ENCODE peak calls at places on chromosome 11, in ten cellular contexts. One of them, this sample, is unnamed.

GRCh38 chr11:17716807-17717206 is 2.6 kb upstream of the MYOD1 start:
- DNase-seq in Caki2: no peak
- DNase-seq in NCI-H1417: no peak
- DNase-seq in activated CD4-positive, alpha-beta T cell treated with anti-CD3 and anti-CD28 coated beads, Interleukin-2, amount 50 U/mL, for 48 hours: no peak
- DNase-seq in coronary artery: no peak
- DNase-seq in osteocyte: no peak
- DNase-seq in CD8-positive, alpha-beta memory T cell: no peak
- DNase-seq in SW 1271: no peak
- DNase-seq in cardiac muscle cell: no peak
- DNase-seq in naive thymus-derived CD8-positive, alpha-beta T cell: no peak
- DNase-seq in this sample: no peak

GRCh38 chr11:57491371-57492061 is 24.0 kb downstream of the SLC43A1 start:
- DNase-seq in naive thymus-derived CD8-positive, alpha-beta T cell: peak; percentile 41
- DNase-seq in activated CD4-positive, alpha-beta T cell treated with anti-CD3 and anti-CD28 coated beads, Interleukin-2, amount 50 U/mL, for 48 hours: peak; percentile 72
- DNase-seq in CD8-positive, alpha-beta memory T cell: peak; percentile 32
- DNase-seq in coronary artery: no peak
- DNase-seq in Caki2: no peak
- DNase-seq in SW 1271: no peak
- DNase-seq in osteocyte: no peak
- DNase-seq in cardiac muscle cell: peak; percentile 46
- DNase-seq in NCI-H1417: peak; percentile 9
- DNase-seq in this sample: no peak

GRCh38 chr11:15941206-15941770 is 415.1 kb downstream of the SOX6 start:
- DNase-seq in osteocyte: peak; percentile 83
- DNase-seq in coronary artery: peak; percentile 69
- DNase-seq in activated CD4-positive, alpha-beta T cell treated with anti-CD3 and anti-CD28 coated beads, Interleukin-2, amount 50 U/mL, for 48 hours: peak; percentile 28
- DNase-seq in CD8-positive, alpha-beta memory T cell: no peak
- DNase-seq in naive thymus-derived CD8-positive, alpha-beta T cell: no peak
- DNase-seq in Caki2: no peak
- DNase-seq in SW 1271: no peak
- DNase-seq in cardiac muscle cell: peak; percentile 66
- DNase-seq in NCI-H1417: no peak
- DNase-seq in this sample: no peak

GRCh38 chr11:46669606-46670243 is 30.7 kb downstream of the ARHGAP1 start:
- DNase-seq in naive thymus-derived CD8-positive, alpha-beta T cell: no peak
- DNase-seq in coronary artery: no peak
- DNase-seq in osteocyte: no peak
- DNase-seq in SW 1271: no peak
- DNase-seq in NCI-H1417: no peak
- DNase-seq in Caki2: no peak
- DNase-seq in activated CD4-positive, alpha-beta T cell treated with anti-CD3 and anti-CD28 coated beads, Interleukin-2, amount 50 U/mL, for 48 hours: no peak
- DNase-seq in CD8-positive, alpha-beta memory T cell: no peak
- DNase-seq in cardiac muscle cell: no peak
- DNase-seq in this sample: no peak

GRCh38 chr11:1454576-1454975 is 32.0 kb downstream of the MOB2 start:
- DNase-seq in SW 1271: no peak
- DNase-seq in NCI-H1417: no peak
- DNase-seq in CD8-positive, alpha-beta memory T cell: no peak
- DNase-seq in Caki2: no peak
- DNase-seq in osteocyte: no peak
- DNase-seq in coronary artery: no peak
- DNase-seq in naive thymus-derived CD8-positive, alpha-beta T cell: no peak
- DNase-seq in activated CD4-positive, alpha-beta T cell treated with anti-CD3 and anti-CD28 coated beads, Interleukin-2, amount 50 U/mL, for 48 hours: no peak
- DNase-seq in cardiac muscle cell: no peak
- DNase-seq in this sample: no peak

GRCh38 chr11:116199182-116199581 is 573.6 kb downstream of the BUD13 start:
- DNase-seq in NCI-H1417: peak; percentile 88
- DNase-seq in SW 1271: no peak
- DNase-seq in cardiac muscle cell: no peak
- DNase-seq in coronary artery: no peak
- DNase-seq in naive thymus-derived CD8-positive, alpha-beta T cell: no peak
- DNase-seq in Caki2: no peak
- DNase-seq in activated CD4-positive, alpha-beta T cell treated with anti-CD3 and anti-CD28 coated beads, Interleukin-2, amount 50 U/mL, for 48 hours: no peak
- DNase-seq in CD8-positive, alpha-beta memory T cell: no peak
- DNase-seq in osteocyte: no peak
- DNase-seq in this sample: no peak

GRCh38 chr11:73493838-73494598 is 103.9 kb downstream of the FAM168A start:
- DNase-seq in activated CD4-positive, alpha-beta T cell treated with anti-CD3 and anti-CD28 coated beads, Interleukin-2, amount 50 U/mL, for 48 hours: no peak
- DNase-seq in naive thymus-derived CD8-positive, alpha-beta T cell: no peak
- DNase-seq in cardiac muscle cell: peak; percentile 73
- DNase-seq in CD8-positive, alpha-beta memory T cell: no peak
- DNase-seq in SW 1271: peak; percentile 34
- DNase-seq in NCI-H1417: no peak
- DNase-seq in osteocyte: no peak
- DNase-seq in Caki2: peak; percentile 19
- DNase-seq in coronary artery: no peak
- DNase-seq in this sample: no peak

GRCh38 chr11:27100534-27100933 is 59.9 kb downstream of the BBOX1 start:
- DNase-seq in activated CD4-positive, alpha-beta T cell treated with anti-CD3 and anti-CD28 coated beads, Interleukin-2, amount 50 U/mL, for 48 hours: no peak
- DNase-seq in naive thymus-derived CD8-positive, alpha-beta T cell: no peak
- DNase-seq in SW 1271: no peak
- DNase-seq in NCI-H1417: peak; percentile 69
- DNase-seq in CD8-positive, alpha-beta memory T cell: no peak
- DNase-seq in osteocyte: no peak
- DNase-seq in cardiac muscle cell: no peak
- DNase-seq in coronary artery: no peak
- DNase-seq in Caki2: no peak
- DNase-seq in this sample: no peak

GRCh38 chr11:8056810-8057463 is 24.1 kb upstream of the TUB start:
- DNase-seq in coronary artery: peak; percentile 80
- DNase-seq in naive thymus-derived CD8-positive, alpha-beta T cell: no peak
- DNase-seq in osteocyte: peak; percentile 53
- DNase-seq in CD8-positive, alpha-beta memory T cell: no peak
- DNase-seq in cardiac muscle cell: peak; percentile 93
- DNase-seq in NCI-H1417: no peak
- DNase-seq in activated CD4-positive, alpha-beta T cell treated with anti-CD3 and anti-CD28 coated beads, Interleukin-2, amount 50 U/mL, for 48 hours: no peak
- DNase-seq in SW 1271: no peak
- DNase-seq in Caki2: no peak
- DNase-seq in this sample: no peak

GRCh38 chr11:57458060-57458409 is 2.3 kb upstream of the RTN4RL2 start:
- DNase-seq in NCI-H1417: peak; percentile 56
- DNase-seq in naive thymus-derived CD8-positive, alpha-beta T cell: no peak
- DNase-seq in SW 1271: no peak
- DNase-seq in CD8-positive, alpha-beta memory T cell: no peak
- DNase-seq in osteocyte: no peak
- DNase-seq in Caki2: no peak
- DNase-seq in coronary artery: no peak
- DNase-seq in cardiac muscle cell: no peak
- DNase-seq in activated CD4-positive, alpha-beta T cell treated with anti-CD3 and anti-CD28 coated beads, Interleukin-2, amount 50 U/mL, for 48 hours: peak; percentile 28
- DNase-seq in this sample: no peak

GRCh38 chr11:22466809-22467208 is 128.6 kb downstream of the SLC17A6 start:
- DNase-seq in coronary artery: no peak
- DNase-seq in NCI-H1417: no peak
- DNase-seq in SW 1271: no peak
- DNase-seq in Caki2: no peak
- DNase-seq in naive thymus-derived CD8-positive, alpha-beta T cell: no peak
- DNase-seq in activated CD4-positive, alpha-beta T cell treated with anti-CD3 and anti-CD28 coated beads, Interleukin-2, amount 50 U/mL, for 48 hours: no peak
- DNase-seq in osteocyte: no peak
- DNase-seq in cardiac muscle cell: peak; percentile 75
- DNase-seq in CD8-positive, alpha-beta memory T cell: no peak
- DNase-seq in this sample: no peak

GRCh38 chr11:68314886-68315580 is 2.6 kb downstream of the LRP5 start:
- DNase-seq in CD8-positive, alpha-beta memory T cell: no peak
- DNase-seq in coronary artery: no peak
- DNase-seq in activated CD4-positive, alpha-beta T cell treated with anti-CD3 and anti-CD28 coated beads, Interleukin-2, amount 50 U/mL, for 48 hours: no peak
- DNase-seq in cardiac muscle cell: peak; percentile 38
- DNase-seq in Caki2: no peak
- DNase-seq in osteocyte: no peak
- DNase-seq in naive thymus-derived CD8-positive, alpha-beta T cell: no peak
- DNase-seq in SW 1271: no peak
- DNase-seq in NCI-H1417: no peak
- DNase-seq in this sample: no peak

GRCh38 chr11:46391578-46392420 is at the start of gene CHRM4:
- DNase-seq in naive thymus-derived CD8-positive, alpha-beta T cell: no peak
- DNase-seq in cardiac muscle cell: peak; percentile 52
- DNase-seq in SW 1271: no peak
- DNase-seq in CD8-positive, alpha-beta memory T cell: no peak
- DNase-seq in coronary artery: no peak
- DNase-seq in activated CD4-positive, alpha-beta T cell treated with anti-CD3 and anti-CD28 coated beads, Interleukin-2, amount 50 U/mL, for 48 hours: peak; percentile 55
- DNase-seq in Caki2: peak; percentile 52
- DNase-seq in osteocyte: no peak
- DNase-seq in NCI-H1417: peak; percentile 95
- DNase-seq in this sample: no peak

GRCh38 chr11:107598225-107599139 is 7.5 kb downstream of the ELMOD1 start:
- DNase-seq in naive thymus-derived CD8-positive, alpha-beta T cell: no peak
- DNase-seq in coronary artery: no peak
- DNase-seq in cardiac muscle cell: peak; percentile 19
- DNase-seq in activated CD4-positive, alpha-beta T cell treated with anti-CD3 and anti-CD28 coated beads, Interleukin-2, amount 50 U/mL, for 48 hours: peak; percentile 15
- DNase-seq in osteocyte: no peak
- DNase-seq in NCI-H1417: no peak
- DNase-seq in CD8-positive, alpha-beta memory T cell: no peak
- DNase-seq in SW 1271: no peak
- DNase-seq in Caki2: no peak
- DNase-seq in this sample: no peak

GRCh38 chr11:65210748-65211147 is 29.0 kb downstream of the CAPN1 start:
- DNase-seq in osteocyte: no peak
- DNase-seq in CD8-positive, alpha-beta memory T cell: no peak
- DNase-seq in NCI-H1417: no peak
- DNase-seq in SW 1271: no peak
- DNase-seq in activated CD4-positive, alpha-beta T cell treated with anti-CD3 and anti-CD28 coated beads, Interleukin-2, amount 50 U/mL, for 48 hours: no peak
- DNase-seq in coronary artery: no peak
- DNase-seq in cardiac muscle cell: no peak
- DNase-seq in Caki2: no peak
- DNase-seq in naive thymus-derived CD8-positive, alpha-beta T cell: no peak
- DNase-seq in this sample: no peak

GRCh38 chr11:79200398-79201070 is 240.3 kb downstream of the TENM4 start:
- DNase-seq in naive thymus-derived CD8-positive, alpha-beta T cell: no peak
- DNase-seq in Caki2: no peak
- DNase-seq in osteocyte: no peak
- DNase-seq in CD8-positive, alpha-beta memory T cell: no peak
- DNase-seq in cardiac muscle cell: no peak
- DNase-seq in NCI-H1417: no peak
- DNase-seq in activated CD4-positive, alpha-beta T cell treated with anti-CD3 and anti-CD28 coated beads, Interleukin-2, amount 50 U/mL, for 48 hours: no peak
- DNase-seq in coronary artery: no peak
- DNase-seq in SW 1271: no peak
- DNase-seq in this sample: no peak

GRCh38 chr11:612961-613300 is 2.8 kb downstream of the IRF7 start:
- DNase-seq in SW 1271: no peak
- DNase-seq in Caki2: peak; percentile 12
- DNase-seq in osteocyte: peak; percentile 76
- DNase-seq in naive thymus-derived CD8-positive, alpha-beta T cell: no peak
- DNase-seq in cardiac muscle cell: no peak
- DNase-seq in NCI-H1417: peak; percentile 11
- DNase-seq in activated CD4-positive, alpha-beta T cell treated with anti-CD3 and anti-CD28 coated beads, Interleukin-2, amount 50 U/mL, for 48 hours: no peak
- DNase-seq in CD8-positive, alpha-beta memory T cell: no peak
- DNase-seq in coronary artery: no peak
- DNase-seq in this sample: no peak

This sample was measured in T-helper 22 cell.